ENCODE peak calls at places on chromosomes 7 and 10, in four cellular contexts. H is PC-9, V is A549, W is PC-3. A is an unnamed sample.

GRCh38 chr10:59753267-59753666 is at the start of gene MRLN:
- DNase-seq in H (no peak), V (no peak), W (no peak), A (no peak)

GRCh38 chr7:90988523-90988922 is 275.7 kb upstream of the FZD1 start:
- DNase-seq in H (no peak), V (no peak), W (no peak), A (no peak)

GRCh38 chr7:37757563-37757962 is 74.0 kb downstream of the GPR141 start:
- DNase-seq in H (no peak), V (no peak), W (no peak), A (no peak)

GRCh38 chr7:2116903-2117680 is 115.7 kb downstream of the MAD1L1 start:
- DNase-seq in H (no peak), V (no peak), W (no peak), A (no peak)

GRCh38 chr7:136857573-136857972 is 10.9 kb upstream of the CHRM2 start:
- DNase-seq in H (no peak), V (no peak), W (peak), A (no peak)

GRCh38 chr10:106643521-106643920 is 521.0 kb downstream of the SORCS1 start:
- DNase-seq in H (no peak), V (no peak), W (no peak), A (no peak)

GRCh38 chr7:2143981-2144595 is 88.7 kb downstream of the MAD1L1 start:
- DNase-seq in H (no peak), V (no peak), W (no peak), A (no peak)

GRCh38 chr7:141262101-141262819 is 188.4 kb downstream of the TMEM178B start:
- DNase-seq in H (no peak), V (no peak), W (no peak), A (no peak)

GRCh38 chr10:117511601-117512390 is 30.8 kb upstream of the EMX2 start:
- DNase-seq in H (no peak), V (no peak), W (no peak), A (no peak)

GRCh38 chr10:9211228-9211627 is 1156.7 kb downstream of the GATA3 start:
- DNase-seq in H (no peak), V (no peak), W (peak), A (no peak)
- TF ChIP-seq CTCF in H (no peak), V (peak), W (peak), A (no peak)

GRCh38 chr7:151009340-151010001 is 14.8 kb downstream of the ATG9B start:
- DNase-seq in H (no peak), V (no peak), W (no peak), A (no peak)
- TF ChIP-seq CTCF in H (no peak), V (no peak), W (no peak), A (no peak)

GRCh38 chr7:155925682-155926081 is 113.4 kb upstream of the SHH start:
- DNase-seq in H (no peak), V (no peak), W (no peak), A (no peak)
- TF ChIP-seq CTCF in H (no peak), V (no peak), W (no peak), A (no peak)

GRCh38 chr7:81433196-81433595 is 336.7 kb downstream of the HGF start:
- DNase-seq in H (no peak), V (no peak), W (no peak), A (no peak)

GRCh38 chr7:81430761-81431160 is 339.1 kb downstream of the HGF start:
- DNase-seq in H (no peak), V (no peak), W (no peak), A (no peak)

GRCh38 chr7:81433692-81434331 is 336.0 kb downstream of the HGF start:
- DNase-seq in H (no peak), V (no peak), W (no peak), A (no peak)

GRCh38 chr7:81430150-81430549 is 339.7 kb downstream of the HGF start:
- DNase-seq in H (no peak), V (no peak), W (no peak), A (no peak)
- TF ChIP-seq CTCF in H (no peak), V (no peak), W (no peak), A (no peak)

DNA sequence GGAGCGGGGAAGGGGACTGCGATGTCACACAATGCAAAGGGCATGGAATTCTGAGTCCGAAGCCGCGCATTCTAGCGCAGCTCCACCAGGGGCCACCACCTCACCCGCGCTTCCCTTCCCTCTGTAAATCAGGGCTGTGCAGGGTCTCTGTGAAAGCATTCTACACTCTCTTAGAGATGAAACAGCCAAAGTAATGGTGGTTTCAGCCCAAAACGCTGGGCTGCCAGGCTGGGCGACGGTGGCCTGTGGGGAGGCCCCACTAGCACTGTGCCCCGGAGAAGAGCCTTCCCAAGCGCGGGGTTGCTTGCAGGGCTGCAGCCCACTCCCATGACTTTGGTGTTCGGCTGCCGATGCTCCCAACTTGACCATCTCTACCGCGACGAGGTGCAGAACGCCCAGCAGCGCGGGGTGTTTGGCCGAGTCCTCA is 11.4 kb downstream of the ATG9B start:
- DNase-seq in H (no peak), V (peak), W (peak), A (peak)
- TF ChIP-seq CTCF in H (no peak), V (peak), W (peak), A (peak)

DNA sequence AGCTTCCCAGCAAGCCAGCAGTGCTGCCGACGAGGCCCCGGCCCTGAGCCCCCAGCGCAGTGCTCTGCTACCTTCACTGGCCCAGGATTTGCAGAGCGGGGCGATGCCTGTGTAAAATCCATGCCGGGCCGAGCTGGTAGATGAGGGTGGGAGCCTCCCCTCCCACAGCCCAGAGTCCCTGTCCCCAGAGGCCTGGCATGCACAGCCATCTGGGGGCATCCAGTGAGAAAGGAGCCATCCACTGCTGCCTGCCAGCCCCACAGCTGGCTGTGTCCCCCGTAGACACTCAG is 116.7 kb downstream of the RGS10 start:
- DNase-seq in H (no peak), V (no peak), W (no peak), A (no peak)
- TF ChIP-seq CTCF in H (no peak), V (no peak), W (no peak), A (no peak)

GRCh38 chr7:996089-996872 is 13.3 kb downstream of the CYP2W1 start:
- DNase-seq in H (no peak), V (no peak), W (no peak), A (no peak)

GRCh38 chr7:995571-995970 is 12.6 kb downstream of the CYP2W1 start:
- DNase-seq in H (no peak), V (no peak), W (no peak), A (no peak)

GRCh38 chr7:999149-999883 is 16.3 kb downstream of the CYP2W1 start:
- DNase-seq in H (no peak), V (no peak), W (no peak), A (no peak)

GRCh38 chr7:999921-1000593 is 17.1 kb downstream of the CYP2W1 start:
- DNase-seq in H (no peak), V (no peak), W (no peak), A (no peak)

DNA sequence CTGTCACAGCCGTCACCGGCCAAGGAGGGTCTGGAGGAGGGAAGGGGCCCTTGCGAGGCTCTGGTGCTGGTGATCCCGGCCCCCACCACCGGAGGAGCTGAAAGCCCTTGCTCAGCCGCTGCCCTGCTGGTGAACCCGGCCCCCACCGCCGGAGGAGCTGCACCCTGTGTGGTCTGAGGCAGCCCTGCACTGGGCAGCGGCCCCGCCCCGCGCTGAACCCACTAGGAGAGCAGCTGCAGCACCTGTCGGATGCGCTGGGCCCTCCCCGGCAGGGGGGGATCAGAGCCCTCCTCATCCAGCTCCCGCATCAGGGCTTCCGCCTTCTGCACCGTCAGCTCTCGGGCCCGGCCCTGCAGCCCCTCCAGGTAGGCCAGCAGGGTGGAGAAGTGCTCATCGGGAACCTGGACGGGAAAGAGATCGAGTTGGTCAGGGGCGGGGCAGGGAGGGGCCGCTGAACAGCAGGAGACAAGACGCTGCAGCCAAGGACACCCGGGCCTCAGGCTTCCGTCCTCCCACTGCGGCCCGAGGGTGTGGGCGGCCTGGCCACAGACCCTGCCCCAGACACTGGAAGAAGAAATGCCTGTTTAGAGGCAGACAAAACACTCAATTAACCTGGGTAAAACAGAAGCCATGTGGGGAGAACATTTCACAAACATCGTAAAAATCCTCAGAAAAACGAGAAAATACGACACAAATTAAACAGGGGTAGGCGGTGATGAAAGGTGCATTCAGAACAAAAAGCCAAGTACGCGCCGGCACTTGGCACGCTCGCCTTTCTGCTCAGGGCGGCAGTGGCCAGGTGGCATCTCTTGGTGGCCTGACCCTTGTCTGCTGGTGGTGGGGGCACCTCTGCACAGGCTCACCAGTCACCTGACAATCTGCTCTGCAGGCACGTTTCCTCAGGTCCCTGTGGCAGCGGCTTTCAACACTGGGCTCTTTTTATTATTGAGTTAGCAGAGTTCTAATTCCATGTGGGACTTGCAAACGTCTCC is 14.7 kb downstream of the CYP2W1 start:
- DNase-seq in H (no peak), V (no peak), W (no peak), A (no peak)
- TF ChIP-seq CTCF in H (no peak), V (no peak), W (no peak), A (no peak)

DNA sequence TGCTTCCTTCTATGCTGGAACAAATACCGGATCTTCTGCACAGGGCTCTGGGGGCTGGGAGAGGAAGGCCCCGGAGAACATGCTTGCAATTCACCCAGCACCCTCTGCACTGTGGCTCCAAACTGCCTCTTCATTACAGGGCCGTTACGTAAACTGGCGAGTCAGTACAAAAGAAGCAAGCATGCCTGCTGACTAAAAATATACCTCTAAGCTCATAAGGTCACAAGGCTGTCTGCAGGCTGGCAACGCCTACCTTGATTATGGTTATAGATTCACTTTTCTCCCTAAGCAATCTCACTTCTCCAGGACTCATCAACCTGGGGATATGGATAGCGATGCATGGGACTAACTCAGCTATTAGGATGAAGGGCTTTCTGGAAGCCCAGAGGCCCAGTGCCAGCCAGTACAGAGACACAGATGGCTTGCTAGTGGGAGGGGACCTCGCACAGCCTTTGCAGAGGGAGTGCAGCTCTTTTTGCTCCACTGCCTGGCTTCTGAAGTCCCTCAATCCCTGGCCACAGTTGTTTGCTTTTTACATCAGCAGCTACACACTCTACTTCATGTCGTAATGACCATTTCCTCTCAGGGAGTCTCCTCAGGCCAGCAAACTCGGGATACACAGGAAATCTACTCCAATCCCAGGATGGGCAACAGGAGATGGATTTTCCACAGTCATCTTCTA is 96.1 kb downstream of the SH3PXD2A start:
- DNase-seq in H (peak), V (peak), W (peak), A (peak)
- TF ChIP-seq CTCF in H (no peak), V (no peak), W (no peak), A (no peak)

A was measured in GM20000.